ENCODE peak calls at places on chromosomes 11 and 22, in four cellular contexts. One of them, this sample, is unnamed.

GRCh38 chr11:117620131-117620530 is 176.9 kb downstream of the DSCAML1 start:
- DNase-seq in AG04450: no peak
- DNase-seq in thyroid gland: peak; percentile 19
- DNase-seq in keratinocyte: no peak
- DNase-seq in this sample: no peak

GRCh38 chr22:21075516-21076138 is 29.9 kb downstream of the LRRC74B start:
- DNase-seq in AG04450: no peak
- DNase-seq in thyroid gland: no peak
- DNase-seq in keratinocyte: no peak
- DNase-seq in this sample: no peak

GRCh38 chr22:29166180-29166579 is 39.5 kb upstream of the EMID1 start:
- DNase-seq in AG04450: no peak
- DNase-seq in thyroid gland: no peak
- DNase-seq in keratinocyte: no peak
- DNase-seq in this sample: no peak

GRCh38 chr11:109798521-109798920 is 294.7 kb upstream of the ZC3H12C start:
- DNase-seq in AG04450: no peak
- DNase-seq in thyroid gland: no peak
- DNase-seq in keratinocyte: no peak
- DNase-seq in this sample: no peak

GRCh38 chr22:20138417-20138738 is 6.8 kb downstream of the ZDHHC8 start:
- DNase-seq in AG04450: no peak
- DNase-seq in thyroid gland: no peak
- DNase-seq in keratinocyte: no peak
- DNase-seq in this sample: no peak

GRCh38 chr11:12174145-12175143 is 64.1 kb downstream of the MICAL2 start:
- DNase-seq in AG04450: no peak
- DNase-seq in thyroid gland: no peak
- DNase-seq in keratinocyte: no peak
- DNase-seq in this sample: no peak

GRCh38 chr11:122731500-122731913 is 76.0 kb downstream of the UBASH3B start:
- DNase-seq in AG04450: peak; percentile 70
- DNase-seq in thyroid gland: no peak
- DNase-seq in keratinocyte: no peak
- DNase-seq in this sample: peak; percentile 71

GRCh38 chr22:20952544-20953341 is 14.3 kb upstream of the AIFM3 start:
- DNase-seq in AG04450: no peak
- DNase-seq in thyroid gland: no peak
- DNase-seq in keratinocyte: no peak
- DNase-seq in this sample: no peak

GRCh38 chr11:130050272-130050671 is 19.4 kb upstream of the APLP2 start:
- DNase-seq in AG04450: no peak
- DNase-seq in thyroid gland: peak; percentile 44
- DNase-seq in keratinocyte: no peak
- DNase-seq in this sample: no peak

GRCh38 chr11:113114452-113115027 is 153.3 kb downstream of the NCAM1 start:
- DNase-seq in AG04450: no peak
- DNase-seq in thyroid gland: peak; percentile 66
- DNase-seq in keratinocyte: no peak
- DNase-seq in this sample: no peak

GRCh38 chr11:61532136-61533038 is 23.8 kb downstream of the LRRC10B start:
- DNase-seq in AG04450: no peak
- DNase-seq in thyroid gland: peak; percentile 26
- DNase-seq in keratinocyte: no peak
- DNase-seq in this sample: no peak

GRCh38 chr22:23149743-23150238 is 4.5 kb downstream of the RAB36 start:
- DNase-seq in AG04450: no peak
- DNase-seq in thyroid gland: no peak
- DNase-seq in keratinocyte: no peak
- DNase-seq in this sample: no peak

GRCh38 chr22:36329217-36330078 is 58.3 kb downstream of the MYH9 start:
- DNase-seq in AG04450: peak; percentile 94
- DNase-seq in thyroid gland: peak; percentile 76
- DNase-seq in keratinocyte: peak; percentile 95
- DNase-seq in this sample: peak; percentile 91

GRCh38 chr22:43882122-43882767 is 9.6 kb downstream of the PNPLA5 start:
- DNase-seq in AG04450: no peak
- DNase-seq in thyroid gland: no peak
- DNase-seq in keratinocyte: no peak
- DNase-seq in this sample: no peak

GRCh38 chr11:86740628-86741488 is 59.5 kb upstream of the PRSS23 start:
- DNase-seq in AG04450: peak; percentile 88
- DNase-seq in thyroid gland: peak; percentile 66
- DNase-seq in keratinocyte: peak; percentile 82
- DNase-seq in this sample: peak; percentile 91

GRCh38 chr11:47179655-47179991 is 2.9 kb upstream of the ARFGAP2 start:
- DNase-seq in AG04450: no peak
- DNase-seq in thyroid gland: peak; percentile 24
- DNase-seq in keratinocyte: no peak
- DNase-seq in this sample: no peak

GRCh38 chr11:128318856-128319474 is 268.4 kb downstream of the ETS1 start:
- DNase-seq in AG04450: no peak
- DNase-seq in thyroid gland: no peak
- DNase-seq in keratinocyte: no peak
- DNase-seq in this sample: no peak

GRCh38 chr22:50672471-50673230 is at the start of gene SHANK3:
- DNase-seq in AG04450: no peak
- DNase-seq in thyroid gland: peak; percentile 26
- DNase-seq in keratinocyte: no peak
- DNase-seq in this sample: no peak

GRCh38 chr11:86990520-86990919 is 35.3 kb upstream of the FZD4 start:
- DNase-seq in AG04450: no peak
- DNase-seq in thyroid gland: no peak
- DNase-seq in keratinocyte: no peak
- DNase-seq in this sample: peak; percentile 39

GRCh38 chr11:24389575-24389974 is 107.3 kb upstream of the LUZP2 start:
- DNase-seq in AG04450: no peak
- DNase-seq in thyroid gland: no peak
- DNase-seq in keratinocyte: no peak
- DNase-seq in this sample: no peak

GRCh38 chr22:30312053-30312452 is 14.7 kb downstream of the TBC1D10A start:
- DNase-seq in AG04450: no peak
- DNase-seq in thyroid gland: no peak
- DNase-seq in keratinocyte: peak; percentile 82
- DNase-seq in this sample: no peak

GRCh38 chr11:95923441-95923729 is 522 bp downstream of the MTMR2 start:
- DNase-seq in AG04450: no peak
- DNase-seq in thyroid gland: no peak
- DNase-seq in keratinocyte: no peak
- DNase-seq in this sample: no peak

GRCh38 chr11:75024764-75025211 is 36.1 kb downstream of the NEU3 start:
- DNase-seq in AG04450: no peak
- DNase-seq in thyroid gland: no peak
- DNase-seq in keratinocyte: no peak
- DNase-seq in this sample: no peak

GRCh38 chr22:49481651-49482399 is 345.8 kb downstream of the BRD1 start:
- DNase-seq in AG04450: no peak
- DNase-seq in thyroid gland: peak; percentile 9
- DNase-seq in keratinocyte: no peak
- DNase-seq in this sample: no peak

GRCh38 chr22:33706100-33706499 is 214.2 kb downstream of the LARGE1 start:
- DNase-seq in AG04450: no peak
- DNase-seq in thyroid gland: no peak
- DNase-seq in keratinocyte: no peak
- DNase-seq in this sample: no peak

GRCh38 chr11:7490054-7490453 is 4.7 kb downstream of the OLFML1 start:
- DNase-seq in AG04450: no peak
- DNase-seq in thyroid gland: no peak
- DNase-seq in keratinocyte: no peak
- DNase-seq in this sample: peak; percentile 63

GRCh38 chr11:11789735-11790369 is 51.9 kb upstream of the USP47 start:
- DNase-seq in AG04450: no peak
- DNase-seq in thyroid gland: peak; percentile 14
- DNase-seq in keratinocyte: no peak
- DNase-seq in this sample: no peak

GRCh38 chr22:33476716-33477115 is 418.5 kb upstream of the SYN3 start:
- DNase-seq in AG04450: no peak
- DNase-seq in thyroid gland: no peak
- DNase-seq in keratinocyte: no peak
- DNase-seq in this sample: no peak

GRCh38 chr11:78659326-78660319 is 85.0 kb upstream of the NARS2 start:
- DNase-seq in AG04450: no peak
- DNase-seq in thyroid gland: no peak
- DNase-seq in keratinocyte: peak; percentile 44
- DNase-seq in this sample: no peak

GRCh38 chr11:122375687-122376399 is 259.8 kb upstream of the BLID start:
- DNase-seq in AG04450: no peak
- DNase-seq in thyroid gland: no peak
- DNase-seq in keratinocyte: peak; percentile 4
- DNase-seq in this sample: no peak

GRCh38 chr11:37450613-37451012 is 852.6 kb upstream of the RAG2 start:
- DNase-seq in AG04450: no peak
- DNase-seq in thyroid gland: no peak
- DNase-seq in keratinocyte: no peak
- DNase-seq in this sample: no peak
- H3K27me3 ChIP-seq in AG04450: no peaks in the 10 kb centered on the region
- H3K27me3 ChIP-seq in thyroid gland: no peaks in the 10 kb centered on the region
- H3K27me3 ChIP-seq in keratinocyte: no peaks in the 10 kb centered on the region
- H3K27me3 ChIP-seq in this sample: no peaks in the 10 kb centered on the region

DNA sequence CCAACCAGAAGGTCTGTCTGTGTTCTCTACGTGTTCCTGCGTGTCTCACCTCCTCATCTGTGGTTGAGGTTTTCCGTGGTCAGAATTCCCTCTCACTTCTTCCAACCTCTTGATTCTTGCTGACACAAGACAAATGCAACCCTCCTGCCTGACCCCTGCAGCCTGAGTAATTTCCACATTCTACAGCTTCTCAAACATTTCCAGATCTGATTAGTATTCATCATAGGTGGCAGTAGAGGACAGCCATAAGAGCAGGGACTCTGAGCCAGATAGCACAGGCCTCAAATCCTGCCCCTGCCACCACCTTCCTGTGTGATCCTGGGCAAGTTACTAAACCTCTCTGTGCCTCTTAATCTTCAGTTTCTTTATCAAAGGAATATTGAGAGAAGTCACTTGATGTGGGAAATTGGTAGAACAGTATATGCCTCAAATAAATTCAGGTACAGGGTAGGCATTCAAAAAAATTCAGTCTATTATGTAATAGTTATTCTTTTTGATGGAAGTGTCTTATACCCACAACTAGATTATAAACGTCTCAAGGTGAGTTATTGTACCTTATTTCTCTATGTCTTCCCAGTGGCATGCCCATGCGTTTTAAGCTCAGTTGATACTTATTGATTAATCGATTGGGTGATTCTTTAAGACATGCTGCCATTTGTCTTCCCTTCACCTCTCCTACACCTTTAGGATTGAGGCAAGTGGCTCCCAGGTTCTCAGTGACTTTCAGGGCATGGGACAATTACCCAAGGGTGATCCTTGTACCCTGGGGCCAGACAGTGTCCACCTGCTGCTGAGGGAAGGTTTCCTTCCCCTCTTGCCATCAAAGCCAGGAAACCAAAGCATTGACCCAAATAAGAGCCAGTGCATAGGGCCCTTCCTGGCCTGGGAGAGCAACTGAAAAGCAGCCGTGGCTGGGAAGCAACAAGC is 19.6 kb downstream of the POU2AF1 start:
- DNase-seq in AG04450: no peak
- DNase-seq in thyroid gland: no peak
- DNase-seq in keratinocyte: no peak
- DNase-seq in this sample: no peak
- TF ChIP-seq CTCF in AG04450: no peak
- TF ChIP-seq CTCF in thyroid gland: no peak
- TF ChIP-seq CTCF in keratinocyte: peak; percentile 22
- TF ChIP-seq CTCF in this sample: no peak

GRCh38 chr11:1461806-1462455 is 24.6 kb downstream of the MOB2 start:
- DNase-seq in AG04450: no peak
- DNase-seq in thyroid gland: no peak
- DNase-seq in keratinocyte: no peak
- DNase-seq in this sample: no peak

GRCh38 chr11:1460994-1461805 is 25.4 kb downstream of the MOB2 start:
- DNase-seq in AG04450: no peak
- DNase-seq in thyroid gland: peak; percentile 41
- DNase-seq in keratinocyte: no peak
- DNase-seq in this sample: no peak

GRCh38 chr11:1459739-1460395 is 26.7 kb downstream of the MOB2 start:
- DNase-seq in AG04450: no peak
- DNase-seq in thyroid gland: no peak
- DNase-seq in keratinocyte: no peak
- DNase-seq in this sample: no peak

GRCh38 chr11:1459219-1459575 is 27.4 kb downstream of the MOB2 start:
- DNase-seq in AG04450: no peak
- DNase-seq in thyroid gland: no peak
- DNase-seq in keratinocyte: no peak
- DNase-seq in this sample: no peak

DNA sequence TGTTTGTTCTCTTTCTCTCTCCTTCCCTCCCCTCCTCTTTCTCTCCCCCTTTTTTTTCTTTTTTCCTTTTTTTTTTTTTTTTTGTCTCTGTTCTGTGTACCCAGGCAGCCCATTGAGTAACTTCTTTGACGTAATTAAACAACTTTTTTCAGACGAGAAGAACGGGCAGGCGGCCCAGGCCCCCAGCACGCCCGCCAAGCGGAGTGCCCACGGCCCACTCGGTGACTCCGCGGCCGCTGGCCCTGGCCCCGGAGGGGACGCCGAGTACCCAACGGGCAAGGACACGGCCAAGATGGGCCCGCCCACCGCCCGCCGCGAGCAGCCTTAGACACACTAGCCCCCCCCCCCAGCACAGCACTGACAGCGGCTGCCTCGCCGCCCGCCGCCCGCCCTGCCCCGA is 26.2 kb downstream of the MOB2 start:
- DNase-seq in AG04450: peak; percentile 13
- DNase-seq in thyroid gland: peak; percentile 92
- DNase-seq in keratinocyte: no peak
- DNase-seq in this sample: no peak
- H3K4me3 ChIP-seq in AG04450: no peak overlapping the region
- H3K4me3 ChIP-seq in thyroid gland: no peak overlapping the region
- H3K4me3 ChIP-seq in keratinocyte: no peak overlapping the region
- H3K4me3 ChIP-seq in this sample: no peak overlapping the region

DNA sequence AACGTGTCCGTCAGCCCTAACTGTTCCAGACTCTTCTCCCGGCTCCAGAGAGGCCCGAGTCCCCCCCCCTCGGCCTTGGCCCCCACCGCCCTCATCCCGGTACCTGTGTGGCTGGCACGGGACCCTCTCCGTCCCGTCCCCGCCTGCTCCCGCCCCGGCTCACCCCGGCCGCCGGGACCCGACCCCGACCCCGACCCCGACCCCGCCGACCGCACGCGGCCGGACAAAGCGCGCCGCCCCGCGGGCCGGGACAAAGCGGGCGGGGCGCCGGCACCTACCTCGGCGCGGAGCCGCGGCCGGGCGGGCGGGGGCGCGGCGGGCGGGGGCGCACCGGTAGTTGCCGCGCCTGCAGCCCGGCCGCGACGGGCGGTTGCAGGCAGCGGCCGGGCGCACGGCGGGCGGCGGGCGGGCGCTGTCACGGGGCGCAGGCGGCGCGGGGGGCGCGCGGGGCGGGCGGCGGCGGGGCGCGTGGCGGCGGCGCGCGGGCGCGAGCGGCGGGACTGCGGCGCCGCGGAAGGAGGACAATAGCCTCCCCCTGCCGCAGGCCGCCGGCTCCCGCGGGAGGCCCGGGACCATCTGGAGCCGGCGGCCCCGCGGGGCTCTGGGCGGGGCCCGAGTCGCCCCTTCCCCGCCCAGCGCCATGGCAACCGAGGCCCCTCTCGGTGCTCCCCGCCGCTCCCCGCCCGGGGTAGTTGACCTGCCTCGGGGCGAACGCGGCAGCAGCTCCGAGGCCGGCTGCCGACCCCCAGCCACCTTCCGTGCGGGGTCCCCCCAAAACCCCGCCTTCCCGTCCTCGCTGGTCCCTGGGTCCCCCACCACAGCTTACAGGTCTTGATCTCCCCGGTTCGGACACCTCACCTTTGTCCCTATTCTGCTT is 895 bp downstream of the SPTBN2 start:
- DNase-seq in AG04450: no peak
- DNase-seq in thyroid gland: no peak
- DNase-seq in keratinocyte: no peak
- DNase-seq in this sample: no peak
- H3K27me3 ChIP-seq in AG04450: peaks cover 69% of the 10 kb centered on the region
- H3K27me3 ChIP-seq in thyroid gland: no peaks in the 10 kb centered on the region
- H3K27me3 ChIP-seq in keratinocyte: peaks cover 4% of the 10 kb centered on the region
- H3K27me3 ChIP-seq in this sample: peaks cover 37% of the 10 kb centered on the region